ENCODE peak calls at places on chromosome 19, in seven cellular contexts. Z is epithelial cell of esophagus, N is fibroblast of lung, T is adrenal gland, I is neural progenitor cell, O is AG09309, Y is choroid plexus epithelial cell. K is an unnamed sample.
A peak's percentile ranks its signal among the peaks of the same experiment; 100 is the strongest.

GRCh38 chr19:56106397-56106849 is 14.7 kb downstream of the ZNF787 start:
- DNase-seq in N (no peak), Y (no peak), I (no peak), T (no peak), Z (no peak), O (no peak), K (no peak)

GRCh38 chr19:19552811-19553210 is 14.7 kb downstream of the CILP2 start:
- DNase-seq in Y (peak; percentile 54), N (peak; percentile 21), T (no peak), O (no peak), Z (peak; percentile 43), I (peak; percentile 65), K (no peak)

GRCh38 chr19:772730-773436 is 22.0 kb downstream of the MISP start:
- DNase-seq in T (no peak), I (peak; percentile 67), Y (no peak), O (no peak), N (no peak), Z (no peak), K (no peak)

GRCh38 chr19:39362682-39363657 is 20.7 kb downstream of the SAMD4B start:
- DNase-seq in I (no peak), O (peak; percentile 38), Z (peak; percentile 73), Y (peak; percentile 89), N (peak; percentile 77), T (no peak), K (no peak)

GRCh38 chr19:30516111-30516510 is 143.9 kb downstream of the ZNF536 start:
- DNase-seq in T (no peak), N (no peak), I (no peak), O (no peak), Y (no peak), Z (no peak), K (no peak)

GRCh38 chr19:5968431-5969373 is 9.2 kb downstream of the RANBP3 start:
- DNase-seq in N (no peak), Y (no peak), Z (peak; percentile 89), I (no peak), T (peak; percentile 84), O (no peak), K (no peak)

GRCh38 chr19:29834991-29835390 is 23.2 kb downstream of the CCNE1 start:
- DNase-seq in Z (peak; percentile 41), I (no peak), T (no peak), Y (no peak), N (no peak), O (no peak), K (no peak)

GRCh38 chr19:35807633-35808032 is 5.0 kb downstream of the PRODH2 start:
- DNase-seq in I (no peak), O (no peak), Z (no peak), N (no peak), Y (no peak), T (no peak), K (no peak)

GRCh38 chr19:34189199-34189916 is 17.1 kb downstream of the LSM14A start:
- DNase-seq in I (no peak), T (no peak), Z (no peak), N (no peak), O (no peak), Y (no peak), K (no peak)

GRCh38 chr19:13610042-13610691 is 103.9 kb upstream of the CACNA1A start:
- DNase-seq in T (no peak), N (no peak), Z (no peak), O (no peak), I (peak; percentile 44), Y (no peak), K (no peak)

GRCh38 chr19:11421607-11422098 is 2.5 kb upstream of the RGL3 start:
- DNase-seq in T (peak; percentile 72), Z (peak; percentile 25), O (no peak), I (peak; percentile 61), Y (no peak), N (no peak), K (no peak)

GRCh38 chr19:50725218-50725931 is 2.2 kb downstream of the CLEC11A start:
- DNase-seq in N (no peak), Y (no peak), O (no peak), T (no peak), I (no peak), Z (no peak), K (no peak)

GRCh38 chr19:47240996-47241918 is 10.3 kb upstream of the BBC3 start:
- DNase-seq in Z (peak; percentile 95), O (no peak), N (peak; percentile 76), I (peak; percentile 74), Y (peak; percentile 84), T (peak; percentile 72), K (peak; percentile 62)

GRCh38 chr19:30204721-30205120 is 167.5 kb upstream of the ZNF536 start:
- DNase-seq in Y (no peak), Z (no peak), N (no peak), T (no peak), I (no peak), O (no peak), K (no peak)

GRCh38 chr19:6161271-6161850 is 25.9 kb downstream of the ACSBG2 start:
- DNase-seq in I (peak; percentile 12), N (no peak), T (no peak), Z (peak; percentile 5), O (no peak), Y (no peak), K (no peak)

GRCh38 chr19:38318595-38319142 is 976 bp upstream of the KCNK6 start:
- DNase-seq in Y (no peak), O (no peak), I (no peak), N (peak; percentile 44), Z (peak; percentile 75), T (no peak), K (no peak)

GRCh38 chr19:38784224-38784623 is 4.8 kb upstream of the LGALS7B start:
- DNase-seq in I (no peak), Y (peak; percentile 38), O (no peak), Z (no peak), T (peak; percentile 69), N (peak; percentile 22), K (no peak)

GRCh38 chr19:45467115-45467455 is 711 bp upstream of the FOSB start:
- DNase-seq in N (no peak), I (peak; percentile 53), T (no peak), Y (no peak), O (no peak), Z (no peak), K (no peak)

GRCh38 chr19:45097776-45098520 is 5.0 kb downstream of the PPP1R37 start:
- DNase-seq in Z (peak; percentile 86), N (peak; percentile 92), O (peak; percentile 73), I (no peak), Y (peak; percentile 98), T (peak; percentile 98), K (peak; percentile 73)

GRCh38 chr19:52945652-52946321 is 16.9 kb downstream of the ZNF816 start:
- DNase-seq in N (no peak), I (no peak), Y (no peak), Z (no peak), T (no peak), O (no peak), K (no peak)

DNA sequence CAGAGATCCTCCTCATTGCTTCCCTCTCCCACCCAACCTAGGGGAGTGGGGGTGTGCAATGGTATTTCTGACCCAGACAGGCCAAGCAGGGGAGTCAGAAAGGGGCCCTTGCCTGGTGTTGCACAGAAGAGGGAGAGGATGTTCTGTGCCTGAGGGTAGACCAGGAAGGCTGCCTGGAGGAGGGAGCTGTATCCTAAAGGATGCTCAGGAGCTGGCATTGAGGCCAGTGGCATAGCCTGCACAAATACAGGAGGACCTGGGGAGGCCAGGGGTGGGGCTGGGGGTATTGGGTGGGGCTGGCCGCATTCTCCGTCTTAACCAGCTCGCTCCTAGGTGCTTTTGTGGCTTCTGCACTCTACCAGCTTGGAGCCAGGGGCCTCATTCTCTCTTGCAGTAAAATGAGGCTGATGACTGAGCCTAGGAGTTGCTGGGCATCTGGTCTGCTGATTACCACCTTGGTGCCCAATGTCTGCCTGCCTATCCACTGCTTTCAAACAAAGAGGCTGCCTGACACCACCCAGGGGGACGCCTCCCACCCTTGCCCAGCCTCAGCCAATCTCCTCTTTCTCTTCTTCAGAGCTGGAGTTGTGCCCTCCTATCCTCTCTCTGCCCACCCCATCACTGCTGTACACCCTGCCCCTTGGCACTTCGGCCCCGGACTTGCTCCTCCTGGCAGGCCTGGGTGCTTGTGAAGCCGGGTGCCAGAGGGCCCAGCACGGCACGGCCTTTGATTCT is 4.6 kb downstream of the RNF225 start:
- DNase-seq in N (no peak), T (peak; percentile 15), Y (no peak), O (no peak), Z (no peak), I (no peak), K (peak; percentile 64)
- H3K4me3 ChIP-seq in N (peak overlapping the region; percentile 30), T (peak overlapping the region; percentile 71), Y (peak overlapping the region; percentile 69), O (no peak overlapping the region), Z (no peak overlapping the region), I (peak overlapping the region; percentile 68), K (peak overlapping the region; percentile 77)

DNA sequence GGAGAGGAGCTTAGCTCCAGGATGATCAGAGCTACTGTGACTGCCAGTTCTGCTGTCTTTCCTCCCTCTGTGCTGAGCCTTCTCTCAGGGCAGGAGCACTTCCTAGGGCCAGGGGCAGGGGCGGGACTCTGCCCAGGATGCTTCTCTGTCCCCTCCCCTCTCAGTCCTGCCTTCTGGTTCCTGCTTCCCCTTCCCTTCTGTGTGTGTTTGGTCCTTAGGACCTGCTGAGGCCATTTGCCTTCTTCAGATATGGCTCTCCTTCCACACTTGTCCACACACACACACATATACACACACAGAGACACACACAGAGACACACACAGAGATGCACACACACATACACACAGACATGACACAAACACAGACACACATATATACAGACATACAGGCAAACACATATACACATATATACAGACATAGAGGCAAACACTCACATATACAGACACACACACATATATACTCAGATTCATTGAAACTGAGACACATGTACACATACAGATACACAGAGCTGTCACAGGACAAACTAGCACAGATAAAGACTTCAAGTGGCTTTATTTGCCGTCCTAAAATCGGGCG is 22.0 kb upstream of the CD177 start:
- DNase-seq in Z (no peak), T (no peak), O (no peak), I (no peak), N (no peak), Y (no peak), K (no peak)
- H3K4me3 ChIP-seq in Z (no peak overlapping the region), T (no peak overlapping the region), O (no peak overlapping the region), I (no peak overlapping the region), N (no peak overlapping the region), Y (no peak overlapping the region), K (no peak overlapping the region)

GRCh38 chr19:48896191-48896720 is 2.3 kb downstream of the TULP2 start:
- DNase-seq in N (peak; percentile 58), Y (peak; percentile 58), Z (no peak), I (peak; percentile 79), O (no peak), T (peak; percentile 32), K (peak; percentile 66)
- H3K4me3 ChIP-seq in N (no peak overlapping the region), Y (peak overlapping the region; percentile 48), Z (no peak overlapping the region), I (peak overlapping the region; percentile 7), O (no peak overlapping the region), T (peak overlapping the region; percentile 23), K (peak overlapping the region; percentile 61)

DNA sequence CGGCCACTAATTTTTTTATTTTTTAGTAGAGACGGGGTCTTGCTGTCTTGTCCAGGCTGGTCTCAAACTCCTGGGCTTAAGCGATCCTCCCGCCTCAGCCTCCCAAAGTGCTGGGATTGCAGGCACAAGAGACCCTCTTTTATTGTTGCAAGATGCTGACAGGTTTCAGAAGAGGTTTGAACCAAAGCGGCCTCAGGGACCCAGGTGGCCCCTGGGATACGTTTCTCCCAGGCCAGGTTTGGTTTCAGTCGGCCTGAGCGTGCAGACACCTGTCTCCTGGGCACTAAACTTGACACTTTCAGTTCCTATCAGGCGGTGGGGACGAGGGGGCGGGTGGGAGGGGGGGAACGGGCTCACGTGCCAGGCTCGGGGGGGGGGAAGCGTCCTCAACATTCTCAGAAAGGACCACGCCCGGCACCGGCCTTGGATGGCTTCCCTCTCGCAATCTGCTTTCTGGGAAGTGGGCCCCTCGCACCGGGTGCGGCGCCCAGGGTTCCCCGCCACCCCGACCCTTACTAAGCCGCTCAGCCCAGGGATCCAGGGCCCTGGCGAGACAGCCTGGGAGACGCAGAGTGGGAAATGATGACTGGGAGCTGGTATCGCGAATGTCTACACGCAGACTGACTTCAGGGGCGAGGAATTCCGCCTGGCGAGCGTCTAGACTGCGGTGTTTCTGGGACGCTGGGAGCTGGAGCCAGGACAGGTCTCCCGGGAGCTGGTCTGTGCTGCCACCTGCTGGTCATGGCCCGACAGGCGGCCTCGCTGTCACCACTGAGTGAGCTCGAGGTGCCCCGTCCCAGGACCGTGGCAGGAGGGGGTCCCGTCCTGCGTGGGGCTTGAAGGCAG is 91.6 kb downstream of the GNG7 start:
- DNase-seq in N (peak; percentile 89), T (peak; percentile 95), I (peak; percentile 92), O (peak; percentile 84), Y (peak; percentile 94), Z (peak; percentile 88), K (peak; percentile 92)
- H3K4me3 ChIP-seq in N (no peak overlapping the region), T (peak overlapping the region; percentile 53), I (peak overlapping the region; percentile 41), O (peak overlapping the region; percentile 39), Y (peak overlapping the region; percentile 44), Z (peak overlapping the region; percentile 41), K (peak overlapping the region; percentile 48)